ENCODE peak calls at places on chromosomes 11 and 22, in four cellular contexts. T is cardiac muscle cell, O is suprapubic skin, S is sigmoid colon. H is an unnamed sample.

GRCh38 chr11:45142241-45142885 is 4.1 kb upstream of the PRDM11 start:
- DNase-seq in T (peak; percentile 51), O (no peak), S (peak; percentile 49), H (no peak)

GRCh38 chr22:31085493-31085824 is 4.3 kb downstream of the SMTN start:
- DNase-seq in T (peak; percentile 76), O (no peak), S (peak; percentile 84), H (peak; percentile 49)

GRCh38 chr11:37002831-37003230 is 404.8 kb upstream of the RAG2 start:
- DNase-seq in T (no peak), O (no peak), S (no peak), H (no peak)

GRCh38 chr22:46010951-46011626 is 34.1 kb upstream of the WNT7B start:
- DNase-seq in T (no peak), O (peak; percentile 78), S (peak; percentile 73), H (peak; percentile 59)

GRCh38 chr11:23574149-23574548 is 713.9 kb upstream of the CCDC179 start:
- DNase-seq in T (no peak), O (no peak), S (no peak), H (no peak)

GRCh38 chr22:38490915-38491314 is 15.2 kb downstream of the DDX17 start:
- DNase-seq in T (peak; percentile 70), O (no peak), S (peak; percentile 88), H (no peak)

GRCh38 chr11:82823635-82824614 is 76.3 kb downstream of the PRCP start:
- DNase-seq in T (no peak), O (no peak), S (no peak), H (no peak)

GRCh38 chr22:38353701-38354100 is 36.5 kb upstream of the CSNK1E start:
- DNase-seq in T (no peak), O (peak; percentile 63), S (peak; percentile 64), H (no peak)

GRCh38 chr11:76379811-76380160 is 1.1 kb downstream of the THAP12 start:
- DNase-seq in T (no peak), O (no peak), S (no peak), H (no peak)

GRCh38 chr22:40499187-40499753 is 128.9 kb downstream of the SGSM3 start:
- DNase-seq in T (peak; percentile 97), O (no peak), S (no peak), H (no peak)

GRCh38 chr11:104451193-104451592 is 287.2 kb upstream of the PDGFD start:
- DNase-seq in T (peak; percentile 17), O (no peak), S (no peak), H (no peak)

GRCh38 chr22:21445437-21446127 is 21.6 kb upstream of the TMEM191C start:
- DNase-seq in T (no peak), O (peak; percentile 71), S (peak; percentile 58), H (peak; percentile 45)

GRCh38 chr22:41943661-41944209 is 3.2 kb downstream of the CENPM start:
- DNase-seq in T (no peak), O (no peak), S (no peak), H (no peak)
- H3K4me1 ChIP-seq in T (peaks cover 4% of the 10 kb centered on the region), O (peaks cover 28% of the 10 kb centered on the region), S (peaks cover 28% of the 10 kb centered on the region), H (peaks cover 12% of the 10 kb centered on the region)

GRCh38 chr11:65110354-65110861 is 1.3 kb upstream of the TM7SF2 start:
- DNase-seq in T (peak; percentile 84), O (peak; percentile 94), S (peak; percentile 94), H (peak; percentile 71)
- H3K4me1 ChIP-seq in T (peaks cover 13% of the 10 kb centered on the region), O (peaks cover 50% of the 10 kb centered on the region), S (peaks cover 34% of the 10 kb centered on the region), H (peaks cover 5% of the 10 kb centered on the region)

GRCh38 chr22:49663311-49663711 is 164.4 kb downstream of the BRD1 start:
- DNase-seq in T (no peak), O (peak; percentile 74), S (peak; percentile 59), H (peak; percentile 36)

GRCh38 chr22:49664371-49664881 is 163.2 kb downstream of the BRD1 start:
- DNase-seq in T (no peak), O (peak; percentile 68), S (peak; percentile 51), H (peak; percentile 44)

GRCh38 chr22:49663823-49664222 is 163.8 kb downstream of the BRD1 start:
- DNase-seq in T (no peak), O (peak; percentile 69), S (peak; percentile 41), H (peak; percentile 40)

GRCh38 chr22:49666146-49666809 is 161.4 kb downstream of the BRD1 start:
- DNase-seq in T (no peak), O (peak; percentile 37), S (peak; percentile 28), H (peak; percentile 21)

GRCh38 chr22:49664891-49665290 is 162.8 kb downstream of the BRD1 start:
- DNase-seq in T (no peak), O (peak; percentile 43), S (peak; percentile 41), H (peak; percentile 14)
- H3K4me1 ChIP-seq in T (no peaks in the 10 kb centered on the region), O (peaks cover 3% of the 10 kb centered on the region), S (no peaks in the 10 kb centered on the region), H (no peaks in the 10 kb centered on the region)

GRCh38 chr11:61833926-61834277 is 5.8 kb downstream of the FADS2 start:
- DNase-seq in T (no peak), O (no peak), S (no peak), H (peak; percentile 35)

GRCh38 chr11:61830318-61831105 is 2.4 kb downstream of the FADS2 start:
- DNase-seq in T (peak; percentile 66), O (no peak), S (no peak), H (no peak)

GRCh38 chr11:61833478-61833877 is 5.4 kb downstream of the FADS2 start:
- DNase-seq in T (no peak), O (no peak), S (no peak), H (peak; percentile 45)

GRCh38 chr11:61832758-61833157 is 4.7 kb downstream of the FADS2 start:
- DNase-seq in T (no peak), O (no peak), S (no peak), H (peak; percentile 32)

DNA sequence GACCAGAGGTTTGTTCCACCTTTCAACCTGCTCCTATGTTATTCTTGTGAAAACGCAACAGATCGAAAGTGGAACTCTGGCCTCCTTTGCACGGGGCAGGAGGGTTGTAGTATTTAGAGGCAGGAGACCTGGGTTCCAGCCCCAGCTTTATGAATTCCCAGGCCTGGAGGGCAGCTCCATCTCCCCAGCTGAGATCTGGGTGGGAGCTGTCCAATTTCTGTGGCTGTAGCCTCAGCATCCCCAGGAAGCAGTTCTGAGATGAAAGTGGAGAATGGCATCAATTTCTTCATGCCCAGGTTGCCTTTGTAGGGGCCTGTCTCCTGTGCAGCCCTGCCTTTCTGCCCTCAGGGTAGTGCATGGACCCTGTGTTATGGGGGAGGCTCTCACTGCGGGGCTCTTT is 4.1 kb downstream of the FADS2 start:
- DNase-seq in T (no peak), O (no peak), S (no peak), H (no peak)
- H3K4me1 ChIP-seq in T (peaks cover 17% of the 10 kb centered on the region), O (peaks cover 54% of the 10 kb centered on the region), S (peaks cover 63% of the 10 kb centered on the region), H (peaks cover 22% of the 10 kb centered on the region)

GRCh38 chr22:28988455-28988854 is 73.2 kb downstream of the C22orf31 start:
- DNase-seq in T (no peak), O (no peak), S (no peak), H (no peak)
- H3K4me1 ChIP-seq in T (peaks cover 25% of the 10 kb centered on the region), O (peaks cover under 1% of the 10 kb centered on the region), S (peaks cover 35% of the 10 kb centered on the region), H (peaks cover 5% of the 10 kb centered on the region)

GRCh38 chr22:47038206-47038835 is 275.9 kb downstream of the TBC1D22A start:
- DNase-seq in T (no peak), O (no peak), S (peak; percentile 27), H (no peak)
- H3K4me1 ChIP-seq in T (no peaks in the 10 kb centered on the region), O (peaks cover 29% of the 10 kb centered on the region), S (peaks cover 14% of the 10 kb centered on the region), H (peaks cover 9% of the 10 kb centered on the region)

GRCh38 chr11:821513-822371 is 3.0 kb downstream of the PNPLA2 start:
- DNase-seq in T (no peak), O (no peak), S (no peak), H (no peak)
- H3K4me1 ChIP-seq in T (peaks cover 4% of the 10 kb centered on the region), O (peaks cover 52% of the 10 kb centered on the region), S (peaks cover 32% of the 10 kb centered on the region), H (peaks cover 15% of the 10 kb centered on the region)

DNA sequence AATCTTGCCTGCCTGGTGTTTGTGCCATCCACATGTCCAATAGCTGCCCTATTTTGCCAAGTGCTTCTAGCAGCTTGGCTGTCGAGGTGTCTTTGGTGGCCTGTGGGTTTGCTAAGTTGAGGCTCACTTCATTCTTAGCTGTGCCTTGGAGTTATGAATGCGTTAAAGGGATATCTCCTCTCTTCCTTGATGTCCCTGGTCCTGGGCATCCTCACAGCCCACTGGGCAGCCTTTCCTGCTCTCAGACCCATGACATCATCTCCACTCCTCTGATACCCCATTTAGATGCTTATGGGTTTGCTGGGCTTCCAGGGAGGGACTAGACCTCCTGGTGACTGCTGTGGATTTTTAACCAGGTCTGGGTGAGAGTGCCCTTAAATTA is 1.3 kb downstream of the LDLRAD3 start:
- DNase-seq in T (no peak), O (no peak), S (no peak), H (no peak)
- H3K4me1 ChIP-seq in T (no peaks in the 10 kb centered on the region), O (peaks cover 27% of the 10 kb centered on the region), S (peaks cover 20% of the 10 kb centered on the region), H (peaks cover 7% of the 10 kb centered on the region)

DNA sequence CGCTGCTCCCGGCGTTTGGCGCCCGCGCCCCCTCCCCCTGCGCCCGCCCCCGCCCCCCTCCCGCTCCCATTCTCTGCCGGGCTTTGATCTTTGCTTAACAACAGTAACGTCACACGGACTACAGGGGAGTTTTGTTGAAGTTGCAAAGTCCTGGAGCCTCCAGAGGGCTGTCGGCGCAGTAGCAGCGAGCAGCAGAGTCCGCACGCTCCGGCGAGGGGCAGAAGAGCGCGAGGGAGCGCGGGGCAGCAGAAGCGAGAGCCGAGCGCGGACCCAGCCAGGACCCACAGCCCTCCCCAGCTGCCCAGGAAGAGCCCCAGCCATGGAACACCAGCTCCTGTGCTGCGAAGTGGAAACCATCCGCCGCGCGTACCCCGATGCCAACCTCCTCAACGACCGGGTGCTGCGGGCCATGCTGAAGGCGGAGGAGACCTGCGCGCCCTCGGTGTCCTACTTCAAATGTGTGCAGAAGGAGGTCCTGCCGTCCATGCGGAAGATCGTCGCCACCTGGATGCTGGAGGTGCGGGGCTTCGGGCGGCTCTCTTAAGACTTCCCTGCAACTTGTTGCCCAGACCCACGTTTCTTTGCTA is at the start of gene CCND1:
- DNase-seq in T (peak; percentile 91), O (peak; percentile 82), S (peak; percentile 77), H (peak; percentile 76)
- H3K4me1 ChIP-seq in T (peaks cover 9% of the 10 kb centered on the region), O (peaks cover 82% of the 10 kb centered on the region), S (peaks cover 91% of the 10 kb centered on the region), H (peaks cover 9% of the 10 kb centered on the region)

DNA sequence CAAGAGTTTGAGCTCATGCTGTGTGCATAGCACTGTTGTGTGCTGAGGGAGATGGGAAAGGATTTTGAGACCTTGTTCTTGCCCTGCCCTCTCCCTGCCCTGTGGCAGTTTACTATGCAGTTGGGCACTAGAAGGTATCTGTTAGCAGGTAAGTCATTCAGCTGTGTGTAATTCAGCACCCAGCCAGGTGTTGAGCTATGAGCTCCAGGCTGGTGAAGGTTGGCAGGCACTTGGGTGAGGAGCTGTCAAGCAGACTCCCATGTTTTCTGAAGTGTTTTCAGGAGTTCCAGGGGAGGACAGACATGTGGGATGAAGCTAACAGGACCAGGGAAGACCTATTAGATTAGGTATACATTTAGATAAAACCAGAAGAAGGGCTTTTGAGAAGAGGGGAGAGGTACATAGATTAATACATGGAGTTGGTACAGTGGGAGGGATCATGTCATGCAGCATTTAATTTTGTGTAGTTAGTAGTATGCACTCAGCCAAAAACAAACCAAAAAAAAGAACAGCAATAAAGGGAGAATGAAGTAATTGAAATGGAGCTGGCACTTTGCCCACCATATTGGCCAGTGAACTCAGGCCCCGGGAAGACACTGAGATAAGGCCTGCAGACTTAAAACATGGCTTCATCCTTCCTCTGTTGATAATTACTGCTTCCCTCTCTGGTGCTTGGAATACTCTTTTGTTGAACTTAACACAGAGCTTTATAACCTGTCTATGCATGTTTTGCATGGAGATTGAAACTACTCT is 2.9 kb downstream of the PANX1 start:
- DNase-seq in T (peak; percentile 79), O (no peak), S (no peak), H (no peak)
- H3K4me1 ChIP-seq in T (peaks cover 17% of the 10 kb centered on the region), O (peaks cover 77% of the 10 kb centered on the region), S (peaks cover 68% of the 10 kb centered on the region), H (peaks cover 38% of the 10 kb centered on the region)